ENCODE peak calls at places on chromosomes 7 and 10, in eight cellular contexts. T is IMR-90; F is AG09309; Y is CD4-positive, CD25-positive, alpha-beta regulatory T cell; L is AG10803; V is cardiac muscle cell; J is brain microvascular endothelial cell; O is mammary epithelial cell. R is an unnamed sample.

GRCh38 chr10:60414877-60415585 is 25.4 kb upstream of the ANK3 start:
- DNase-seq in F (peak), J (peak), T (peak), O (peak), Y (no peak), V (peak), L (peak), R (peak)

GRCh38 chr7:53789741-53790140 is 752.4 kb upstream of the VSTM2A start:
- DNase-seq in T (no peak), V (no peak), L (no peak), F (no peak), Y (no peak), O (no peak), J (no peak), R (no peak)

GRCh38 chr10:14904316-14904732 is 25.7 kb downstream of the SUV39H2 start:
- DNase-seq in V (peak), J (peak), L (peak), F (no peak), O (no peak), T (peak), Y (peak), R (no peak)

GRCh38 chr7:75945297-75946168 is 30.6 kb downstream of the POR start:
- DNase-seq in V (peak), L (peak), F (no peak), T (peak), O (peak), Y (no peak), J (no peak), R (no peak)

GRCh38 chr7:14294637-14295036 is 305.2 kb upstream of the ETV1 start:
- DNase-seq in T (no peak), F (no peak), O (no peak), V (no peak), L (no peak), J (no peak), Y (no peak), R (no peak)

GRCh38 chr10:80453715-80454525 is at the start of gene TSPAN14:
- DNase-seq in J (peak), V (peak), O (peak), F (no peak), T (peak), Y (peak), L (peak), R (no peak)

GRCh38 chr7:159328096-159328495 is 183.4 kb upstream of the VIPR2 start:
- DNase-seq in J (no peak), V (no peak), T (no peak), Y (no peak), F (no peak), O (no peak), L (no peak), R (no peak)

GRCh38 chr10:5297466-5297865 is 67.3 kb upstream of the UCN3 start:
- DNase-seq in L (peak), F (no peak), J (no peak), Y (peak), T (no peak), V (peak), O (peak), R (no peak)

GRCh38 chr7:117986645-117987269 is 113.5 kb upstream of the CTTNBP2 start:
- DNase-seq in V (no peak), J (no peak), Y (no peak), F (no peak), T (no peak), L (no peak), O (no peak), R (no peak)

GRCh38 chr10:16509996-16510395 is 11.7 kb downstream of the C1QL3 start:
- DNase-seq in F (no peak), O (peak), T (peak), L (peak), Y (no peak), J (peak), V (peak), R (no peak)

DNA sequence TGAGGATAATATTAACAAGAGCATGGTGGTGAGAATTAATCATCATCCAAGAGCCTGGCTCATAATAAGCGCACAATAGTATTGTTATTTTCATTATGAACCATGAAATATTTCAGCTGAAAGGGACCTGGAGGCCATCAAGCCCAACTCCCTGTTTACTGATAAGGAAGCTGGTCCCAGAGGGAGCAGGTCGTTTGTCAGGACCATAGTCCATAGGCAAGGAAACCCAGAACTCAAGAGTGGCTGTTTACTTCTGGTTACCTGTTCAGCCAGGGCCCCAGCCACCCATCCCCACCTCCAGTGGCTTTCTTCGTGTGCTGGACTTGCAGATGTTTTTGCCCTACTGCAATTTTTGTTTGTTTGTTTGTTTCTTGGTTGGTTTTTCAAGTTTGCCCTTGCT is 151.9 kb downstream of the TPST1 start:
- DNase-seq in F (no peak), J (no peak), V (no peak), L (no peak), T (no peak), Y (no peak), O (no peak), R (no peak)
- H3K4me3 ChIP-seq in F (no peak), J (no peak), V (no peak), L (no peak), T (no peak), Y (no peak), O (peak), R (no peak)

DNA sequence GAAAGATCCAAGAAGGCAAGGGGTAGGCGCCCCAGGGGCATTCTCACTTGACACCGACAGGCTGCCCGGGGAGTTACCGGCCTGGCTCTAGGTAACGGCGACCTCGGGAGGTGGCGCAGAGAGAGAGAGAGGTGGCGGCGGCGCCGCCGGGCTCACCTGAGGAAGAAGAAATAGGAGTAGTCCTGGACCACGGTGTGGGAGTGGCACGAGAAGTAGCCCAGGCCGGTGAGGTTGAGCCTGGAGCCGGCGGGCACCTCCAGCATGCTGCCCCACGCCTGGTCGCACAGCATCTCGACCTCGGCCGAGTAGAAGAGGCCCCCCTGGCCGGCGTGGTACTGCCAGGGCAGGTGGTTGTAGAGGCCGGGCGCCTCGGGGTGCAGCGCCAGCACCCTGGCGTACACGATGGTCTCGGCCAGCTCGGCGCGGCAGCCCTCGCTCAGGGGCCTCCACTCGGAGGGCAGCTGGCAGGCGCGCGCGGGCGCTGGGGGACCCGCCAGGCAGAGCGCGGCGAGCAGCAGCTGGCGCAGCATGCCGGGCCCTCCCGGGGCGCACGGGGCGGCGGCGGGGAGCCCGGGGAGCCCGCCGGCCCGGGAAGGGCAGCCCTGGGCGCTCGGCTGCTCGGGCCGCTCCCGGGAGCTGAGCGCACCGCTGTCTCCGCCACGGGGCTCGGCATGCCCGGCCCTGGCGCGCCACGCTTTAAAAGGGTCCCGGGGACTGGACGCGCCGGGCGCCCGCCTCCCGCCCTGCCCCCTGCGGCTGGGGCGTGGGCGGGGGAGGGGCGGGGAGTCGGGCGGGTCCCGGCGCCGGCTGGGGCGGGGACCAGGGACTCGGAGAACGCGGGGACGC is at the start of gene CCDC3:
- DNase-seq in O (no peak), T (no peak), V (peak), Y (no peak), F (no peak), J (no peak), L (no peak), R (no peak)
- H3K4me3 ChIP-seq in O (peak), T (peak), V (peak), Y (no peak), F (no peak), J (peak), L (no peak), R (peak)

GRCh38 chr7:155455776-155456516 is 2.0 kb upstream of the EN2 start:
- DNase-seq in O (no peak), L (no peak), V (no peak), F (no peak), Y (no peak), T (no peak), J (no peak), R (no peak)

GRCh38 chr7:155453296-155454182 is 4.4 kb upstream of the EN2 start:
- DNase-seq in V (no peak), Y (no peak), T (no peak), J (no peak), L (no peak), F (no peak), O (no peak), R (no peak)

GRCh38 chr7:155452505-155453295 is 5.2 kb upstream of the EN2 start:
- DNase-seq in J (no peak), O (no peak), Y (no peak), T (no peak), L (no peak), V (no peak), F (no peak), R (no peak)

GRCh38 chr7:155455132-155455693 is 2.7 kb upstream of the EN2 start:
- DNase-seq in T (no peak), J (no peak), O (no peak), Y (no peak), F (no peak), L (no peak), V (no peak), R (no peak)

GRCh38 chr7:155454183-155455112 is 3.5 kb upstream of the EN2 start:
- DNase-seq in O (no peak), V (no peak), Y (no peak), T (no peak), J (no peak), L (no peak), F (no peak), R (no peak)
- H3K4me3 ChIP-seq in O (no peak), V (peak), Y (no peak), T (no peak), J (no peak), L (no peak), F (no peak), R (no peak)

GRCh38 chr10:125199261-125199660 is 38.9 kb upstream of the CTBP2 start:
- DNase-seq in J (no peak), V (no peak), O (no peak), L (no peak), Y (no peak), F (no peak), T (no peak), R (no peak)

GRCh38 chr10:125203186-125203800 is 42.9 kb upstream of the CTBP2 start:
- DNase-seq in T (no peak), V (no peak), L (no peak), J (no peak), O (no peak), Y (no peak), F (no peak), R (no peak)

GRCh38 chr10:125200396-125200795 is 40.0 kb upstream of the CTBP2 start:
- DNase-seq in L (no peak), Y (no peak), T (no peak), O (no peak), V (no peak), F (no peak), J (no peak), R (no peak)

GRCh38 chr10:125201791-125202622 is 41.6 kb upstream of the CTBP2 start:
- DNase-seq in Y (no peak), L (no peak), T (no peak), O (no peak), F (no peak), J (no peak), V (no peak), R (no peak)

GRCh38 chr10:125201108-125201524 is 40.8 kb upstream of the CTBP2 start:
- DNase-seq in O (peak), J (peak), Y (no peak), L (no peak), V (no peak), T (peak), F (no peak), R (peak)
- H3K4me3 ChIP-seq in O (no peak), J (no peak), Y (no peak), L (no peak), V (no peak), T (no peak), F (no peak), R (no peak)

DNA sequence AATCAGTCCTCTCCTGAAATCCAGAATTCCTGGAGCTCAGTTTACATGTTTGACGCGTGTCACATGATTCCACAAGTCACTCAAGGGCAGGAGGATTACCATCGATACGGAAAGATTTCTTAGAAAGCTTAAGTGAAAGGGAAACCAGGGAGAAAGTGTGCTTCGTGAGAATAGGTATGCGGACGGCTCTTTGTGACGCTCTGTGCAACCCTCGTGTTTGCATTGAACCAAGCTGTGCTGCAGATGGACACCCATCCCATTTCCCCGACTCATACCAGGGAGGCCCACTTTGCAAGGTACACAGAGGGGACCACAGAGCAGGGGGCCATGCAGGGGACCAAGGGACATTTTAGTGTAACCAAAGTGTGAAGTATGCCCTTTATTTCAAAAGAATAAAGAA is 43.2 kb downstream of the IKZF1 start:
- DNase-seq in L (no peak), Y (peak), V (no peak), J (no peak), F (no peak), T (no peak), O (no peak), R (no peak)
- H3K4me3 ChIP-seq in L (no peak), Y (peak), V (no peak), J (no peak), F (no peak), T (no peak), O (no peak), R (no peak)

GRCh38 chr10:90977855-90978486 is 57.1 kb upstream of the ANKRD1 start:
- DNase-seq in V (no peak), J (no peak), O (no peak), F (no peak), L (no peak), Y (no peak), T (no peak), R (no peak)
- H3K4me3 ChIP-seq in V (no peak), J (no peak), O (no peak), F (no peak), L (no peak), Y (no peak), T (no peak), R (no peak)

DNA sequence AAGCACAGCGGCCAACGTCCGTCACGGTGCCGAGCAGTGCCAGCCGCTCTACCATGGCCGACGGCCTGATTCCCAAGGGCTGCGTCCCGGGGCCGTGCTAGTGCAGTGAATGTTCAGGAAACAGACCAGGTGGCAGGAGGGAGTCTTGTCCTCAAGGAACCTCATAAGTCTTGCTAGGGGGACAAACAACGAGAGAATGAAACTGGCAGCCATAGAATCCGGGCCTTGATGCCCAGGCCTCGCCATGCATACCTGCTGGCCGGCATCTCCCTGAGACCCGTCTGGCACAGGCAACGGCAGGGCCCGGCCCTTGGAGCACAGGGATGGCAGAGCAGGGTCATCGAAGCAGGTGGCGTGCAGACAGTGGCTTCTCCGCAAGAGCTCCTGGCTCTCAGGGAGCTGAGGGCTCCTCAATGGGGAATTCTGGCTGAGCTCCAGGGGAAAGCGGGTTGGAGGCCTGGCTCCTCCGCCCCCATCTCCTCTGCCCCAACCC is 58.8 kb downstream of the DIP2C start:
- DNase-seq in T (no peak), J (no peak), Y (no peak), O (no peak), V (no peak), F (no peak), L (no peak), R (no peak)
- H3K4me3 ChIP-seq in T (no peak), J (no peak), Y (no peak), O (no peak), V (no peak), F (no peak), L (no peak), R (no peak)

GRCh38 chr10:664893-665292 is 24.6 kb downstream of the DIP2C start:
- DNase-seq in F (no peak), Y (no peak), L (no peak), V (no peak), J (no peak), O (no peak), T (no peak), R (no peak)
- H3K4me3 ChIP-seq in F (no peak), Y (no peak), L (no peak), V (no peak), J (no peak), O (no peak), T (no peak), R (no peak)

GRCh38 chr7:142813699-142814098 is 41.2 kb upstream of the EPHB6 start:
- DNase-seq in L (no peak), O (no peak), J (no peak), T (no peak), F (no peak), V (no peak), Y (no peak), R (no peak)
- H3K4me3 ChIP-seq in L (no peak), O (no peak), J (no peak), T (no peak), F (no peak), V (no peak), Y (peak), R (no peak)

DNA sequence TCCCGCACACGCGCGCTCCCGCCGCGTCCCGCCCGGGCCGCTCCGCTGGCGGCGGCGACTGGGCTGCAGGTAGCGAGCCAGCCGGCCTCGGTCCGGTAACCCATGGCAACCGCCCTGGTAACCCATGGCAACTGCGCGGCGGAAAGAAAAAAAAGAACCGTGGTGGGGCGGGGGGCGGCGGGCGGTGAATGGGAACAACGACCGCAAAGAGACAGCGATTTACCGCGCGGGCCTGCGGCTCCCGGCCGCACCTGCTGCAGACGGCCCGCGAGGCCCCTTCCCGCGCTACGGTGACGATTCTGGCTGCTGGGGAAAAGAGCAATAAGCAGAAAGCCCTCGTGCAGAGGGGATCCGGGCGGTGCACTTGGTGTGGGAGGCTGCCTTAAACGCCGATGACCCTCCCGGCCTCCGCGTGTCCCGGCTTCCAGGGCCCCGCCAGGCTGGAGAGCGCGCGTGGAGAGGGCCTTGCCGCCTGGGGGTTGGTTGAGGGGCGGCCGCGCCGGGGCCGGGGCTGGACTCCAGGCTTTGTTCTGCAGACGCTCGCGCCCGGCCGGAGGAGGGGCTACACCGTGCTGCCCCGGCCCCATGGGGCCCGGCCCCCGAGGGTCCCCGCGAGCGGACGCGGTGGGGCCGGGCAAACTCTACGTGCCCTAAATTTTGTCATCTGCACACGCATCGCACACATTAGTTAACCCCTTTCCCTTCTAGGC is 84.7 kb downstream of the SNX10 start:
- DNase-seq in O (no peak), T (no peak), F (no peak), V (no peak), J (no peak), Y (peak), L (no peak), R (no peak)
- H3K4me3 ChIP-seq in O (peak), T (no peak), F (no peak), V (peak), J (peak), Y (no peak), L (no peak), R (peak)